ENCODE peak calls at places on chromosomes 12 and 14, in eight cellular contexts. U is OCI-LY7; A is ovary; M is stomach; F is tibial artery; N is A673; X is psoas muscle; Y is effector memory CD4-positive, alpha-beta T cell. O is an unnamed sample.

GRCh38 chr14:33799705-33800269 is 151.1 kb downstream of the EGLN3 start:
- DNase-seq in U (no peak), X (no peak), N (no peak), M (no peak), F (no peak), A (no peak), Y (no peak), O (no peak)

GRCh38 chr12:131676544-131676943 is 34.3 kb upstream of the SFSWAP start:
- DNase-seq in Y (no peak), U (no peak), F (no peak), A (no peak), M (no peak), X (no peak), N (no peak), O (no peak)

GRCh38 chr12:87856-88255 is 21.3 kb downstream of the IQSEC3 start:
- DNase-seq in F (no peak), A (no peak), M (no peak), Y (no peak), X (no peak), N (no peak), U (no peak), O (no peak)

GRCh38 chr14:39562175-39562574 is 129.9 kb upstream of the FBXO33 start:
- DNase-seq in F (no peak), M (no peak), Y (no peak), N (no peak), A (no peak), X (no peak), U (no peak), O (no peak)

GRCh38 chr12:131885543-131886057 is 8.8 kb upstream of the ULK1 start:
- DNase-seq in A (no peak), M (no peak), F (no peak), N (no peak), U (no peak), X (no peak), Y (no peak), O (no peak)

GRCh38 chr12:44523828-44524227 is 352.3 kb downstream of the NELL2 start:
- DNase-seq in U (no peak), X (no peak), Y (no peak), F (no peak), N (no peak), M (no peak), A (no peak), O (no peak)

GRCh38 chr14:100528962-100529560 is 58.2 kb downstream of the BEGAIN start:
- DNase-seq in A (no peak), Y (no peak), X (no peak), U (no peak), N (no peak), F (no peak), M (peak), O (no peak)

GRCh38 chr12:89247541-89247942 is 104.8 kb downstream of the DUSP6 start:
- DNase-seq in M (no peak), F (no peak), Y (no peak), A (no peak), N (no peak), X (no peak), U (no peak), O (no peak)

GRCh38 chr12:27493260-27493935 is 30.6 kb upstream of the PPFIBP1 start:
- DNase-seq in Y (no peak), A (no peak), U (no peak), X (no peak), F (no peak), M (no peak), N (no peak), O (no peak)

GRCh38 chr12:115885040-115885439 is 392.5 kb downstream of the MED13L start:
- DNase-seq in M (no peak), X (no peak), U (no peak), Y (no peak), N (no peak), A (no peak), F (no peak), O (no peak)

GRCh38 chr12:75390156-75390898 is 562 bp upstream of the GLIPR1L2 start:
- DNase-seq in Y (no peak), X (no peak), M (no peak), F (no peak), U (no peak), A (no peak), N (no peak), O (no peak)

GRCh38 chr12:15931590-15932053 is 20.5 kb downstream of the DERA start:
- DNase-seq in Y (no peak), F (no peak), A (no peak), M (no peak), U (peak), X (no peak), N (peak), O (no peak)

GRCh38 chr14:30194769-30195168 is 267.1 kb upstream of the PRKD1 start:
- DNase-seq in M (no peak), Y (no peak), X (no peak), A (no peak), N (peak), U (no peak), F (no peak), O (no peak)

GRCh38 chr12:4984971-4985370 is 58.7 kb upstream of the KCNA5 start:
- DNase-seq in Y (no peak), X (no peak), F (no peak), A (no peak), N (no peak), M (no peak), U (no peak), O (no peak)

GRCh38 chr12:12442548-12443071 is 85.7 kb downstream of the BORCS5 start:
- DNase-seq in F (no peak), X (no peak), Y (no peak), U (no peak), N (peak), A (no peak), M (no peak), O (no peak)

GRCh38 chr14:93538411-93538810 is 107.7 kb downstream of the UNC79 start:
- DNase-seq in F (no peak), Y (no peak), U (peak), X (no peak), M (no peak), A (no peak), N (peak), O (no peak)

GRCh38 chr12:100445081-100445481 is 28.6 kb upstream of the NR1H4 start:
- DNase-seq in X (no peak), N (no peak), U (no peak), F (no peak), M (no peak), Y (no peak), A (no peak), O (no peak)

GRCh38 chr12:65787056-65787855 is 37.0 kb upstream of the HMGA2 start:
- DNase-seq in F (no peak), N (no peak), X (no peak), A (no peak), M (no peak), U (no peak), Y (no peak), O (no peak)

GRCh38 chr12:29591140-29592020 is 93.9 kb upstream of the OVCH1 start:
- DNase-seq in A (peak), U (no peak), F (no peak), Y (no peak), N (no peak), M (no peak), X (peak), O (no peak)

GRCh38 chr12:117743746-117744145 is 225.0 kb downstream of the KSR2 start:
- DNase-seq in F (no peak), M (no peak), N (no peak), A (no peak), U (no peak), Y (no peak), X (no peak), O (no peak)

GRCh38 chr12:2282321-2282720 is 229.5 kb downstream of the CACNA1C start:
- DNase-seq in X (no peak), M (no peak), N (no peak), F (no peak), U (no peak), Y (no peak), A (no peak), O (no peak)

GRCh38 chr12:98402081-98402480 is 113.3 kb upstream of the TMPO start:
- DNase-seq in F (no peak), M (no peak), N (no peak), U (no peak), A (no peak), Y (no peak), X (no peak), O (no peak)

GRCh38 chr12:122130150-122130549 is 43.9 kb downstream of the IL31 start:
- DNase-seq in X (no peak), N (no peak), F (no peak), M (no peak), A (no peak), Y (no peak), U (no peak), O (no peak)

GRCh38 chr12:95966287-95966870 is 23.2 kb downstream of the AMDHD1 start:
- DNase-seq in Y (no peak), A (no peak), F (no peak), X (no peak), U (no peak), N (no peak), M (no peak), O (no peak)

GRCh38 chr12:9951026-9951652 is 19.0 kb upstream of the CLEC2A start:
- DNase-seq in F (no peak), X (no peak), N (no peak), U (no peak), A (no peak), Y (no peak), M (no peak), O (no peak)

DNA sequence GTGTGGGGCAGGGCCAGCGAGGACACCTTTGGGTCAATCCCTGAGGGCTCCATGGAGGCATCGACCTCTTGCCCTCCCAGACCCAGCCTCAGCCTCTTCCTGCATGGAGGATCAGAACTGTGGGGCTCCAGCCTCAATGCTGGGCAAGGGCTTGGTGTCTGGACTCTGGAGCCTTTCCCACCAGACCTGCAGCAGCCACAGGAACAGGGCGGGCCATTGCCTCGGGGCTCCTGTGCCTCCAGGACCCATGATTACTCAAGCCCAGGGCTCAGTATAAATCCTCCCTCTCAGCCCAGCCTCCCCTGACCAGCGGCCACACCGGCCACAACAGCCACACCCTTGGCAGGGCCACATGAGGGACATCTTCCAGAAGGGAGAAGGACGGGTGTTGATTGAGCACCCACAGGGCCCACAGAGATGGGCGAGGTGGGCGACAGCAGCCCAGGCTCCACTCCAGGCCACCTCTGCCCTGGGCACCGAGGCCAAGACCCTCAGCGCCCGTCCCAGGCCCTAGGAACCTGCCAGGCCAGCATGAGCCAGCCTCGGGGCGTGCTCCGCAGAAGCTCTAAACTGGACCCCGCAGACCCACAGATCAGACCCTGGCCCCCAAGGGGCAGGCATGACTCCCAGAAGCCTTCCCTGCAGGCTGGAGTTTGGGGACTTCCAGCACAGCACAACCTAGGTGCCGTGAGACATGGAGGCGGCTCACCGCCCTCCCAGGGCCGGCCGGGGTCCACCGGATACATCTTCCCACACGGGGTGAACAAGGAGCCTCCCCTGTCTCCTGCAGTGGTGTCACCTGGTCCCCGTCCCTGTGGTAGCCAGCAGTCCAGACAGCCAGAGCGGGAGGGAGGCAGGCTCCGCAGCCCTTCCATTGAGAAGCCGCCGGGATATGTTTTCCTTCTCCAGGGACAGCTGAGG is 25.1 kb downstream of the NCOR2 start:
- DNase-seq in F (no peak), Y (no peak), X (no peak), M (no peak), N (no peak), U (no peak), A (no peak), O (no peak)
- H3K27ac ChIP-seq in F (no peak), Y (no peak), X (no peak), M (no peak), N (no peak), U (no peak), A (no peak), O (no peak)

GRCh38 chr12:56119361-56119796 is 1.3 kb downstream of the ZC3H10 start:
- DNase-seq in A (peak), F (peak), U (peak), Y (peak), X (peak), N (peak), M (peak), O (peak)
- H3K27ac ChIP-seq in A (peak), F (peak), U (peak), Y (peak), X (peak), N (peak), M (peak), O (no peak)

GRCh38 chr12:112908548-112908947 is 1.8 kb downstream of the OAS1 start:
- DNase-seq in U (no peak), X (no peak), M (no peak), F (no peak), A (no peak), N (no peak), Y (no peak), O (no peak)
- H3K27ac ChIP-seq in U (peak), X (no peak), M (peak), F (no peak), A (no peak), N (no peak), Y (peak), O (no peak)

GRCh38 chr14:101844219-101844618 is 82.7 kb downstream of the PPP2R5C start:
- DNase-seq in M (no peak), Y (no peak), F (no peak), A (no peak), N (no peak), U (peak), X (no peak), O (no peak)
- H3K27ac ChIP-seq in M (no peak), Y (peak), F (no peak), A (no peak), N (no peak), U (peak), X (no peak), O (no peak)

DNA sequence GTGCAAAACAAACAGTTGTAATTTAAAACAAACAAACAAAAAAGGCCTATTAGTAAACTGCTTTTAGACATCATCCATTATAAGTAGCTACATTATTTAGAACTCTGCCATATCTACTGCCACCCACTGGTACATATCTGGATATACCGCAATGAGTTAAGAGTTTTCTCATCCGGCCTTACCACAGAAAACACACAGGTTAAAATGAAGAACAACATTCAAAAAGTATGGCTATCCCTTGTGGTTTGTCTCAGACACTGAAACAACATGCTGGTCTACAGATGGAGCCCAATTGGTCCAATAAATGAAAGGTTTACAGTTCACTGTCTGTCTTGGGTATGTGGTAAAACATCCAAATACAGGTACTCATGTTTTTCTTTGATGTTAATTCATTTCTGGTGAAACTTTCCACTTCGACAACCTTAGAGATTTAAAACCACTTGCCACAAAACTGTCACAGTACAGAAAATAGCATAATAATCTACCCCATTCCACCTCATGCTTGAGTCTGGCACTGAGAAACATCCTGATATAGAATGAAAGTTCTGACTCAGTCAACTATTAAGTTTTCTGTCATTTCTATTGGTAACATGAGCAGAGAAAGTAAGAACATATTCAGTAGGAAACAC is 354.3 kb downstream of the CEP128 start:
- DNase-seq in M (no peak), A (no peak), N (peak), U (peak), X (no peak), Y (no peak), F (no peak), O (no peak)
- H3K27ac ChIP-seq in M (no peak), A (no peak), N (no peak), U (no peak), X (no peak), Y (no peak), F (no peak), O (no peak)

DNA sequence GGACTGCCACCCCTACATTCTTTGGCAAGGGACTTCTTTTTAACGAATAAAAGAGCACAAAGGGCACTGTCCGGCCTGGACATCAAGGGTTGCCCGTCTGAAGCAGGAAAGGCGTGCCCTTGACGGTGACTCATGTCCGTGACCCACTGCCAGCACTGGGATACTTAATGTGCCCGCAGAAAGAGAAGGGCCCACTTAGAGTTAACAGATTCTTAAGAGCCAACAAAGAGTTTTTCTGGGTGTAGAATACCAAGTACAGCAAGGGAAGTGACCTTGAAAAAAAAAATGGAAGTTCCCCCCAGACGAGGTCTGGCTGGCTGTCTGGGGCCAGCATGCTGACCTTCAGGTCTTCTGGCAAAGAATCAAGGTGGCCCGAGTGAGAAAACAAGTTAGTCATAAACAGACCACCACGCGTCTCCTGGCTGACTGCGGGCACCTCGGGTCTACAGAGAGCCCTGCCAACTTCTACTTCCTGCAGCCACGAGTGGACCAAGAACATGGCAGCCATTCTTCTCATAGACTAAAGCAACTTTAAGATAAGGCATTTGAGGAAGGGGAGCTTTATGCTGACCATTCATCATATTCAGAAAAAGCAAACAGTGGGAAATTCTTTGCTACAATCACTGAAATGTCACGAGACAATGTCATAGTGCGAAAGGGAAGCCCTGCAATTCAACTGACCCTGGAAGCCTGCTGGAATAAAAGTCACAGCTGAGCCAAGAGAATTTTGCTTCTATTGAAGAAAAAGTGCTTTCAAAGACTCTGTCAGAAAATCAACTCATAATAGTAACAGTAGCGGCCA is 10.4 kb upstream of the SELPLG start:
- DNase-seq in A (peak), M (no peak), U (no peak), X (peak), N (no peak), F (peak), Y (no peak), O (no peak)
- H3K27ac ChIP-seq in A (no peak), M (peak), U (peak), X (peak), N (no peak), F (peak), Y (no peak), O (peak)

DNA sequence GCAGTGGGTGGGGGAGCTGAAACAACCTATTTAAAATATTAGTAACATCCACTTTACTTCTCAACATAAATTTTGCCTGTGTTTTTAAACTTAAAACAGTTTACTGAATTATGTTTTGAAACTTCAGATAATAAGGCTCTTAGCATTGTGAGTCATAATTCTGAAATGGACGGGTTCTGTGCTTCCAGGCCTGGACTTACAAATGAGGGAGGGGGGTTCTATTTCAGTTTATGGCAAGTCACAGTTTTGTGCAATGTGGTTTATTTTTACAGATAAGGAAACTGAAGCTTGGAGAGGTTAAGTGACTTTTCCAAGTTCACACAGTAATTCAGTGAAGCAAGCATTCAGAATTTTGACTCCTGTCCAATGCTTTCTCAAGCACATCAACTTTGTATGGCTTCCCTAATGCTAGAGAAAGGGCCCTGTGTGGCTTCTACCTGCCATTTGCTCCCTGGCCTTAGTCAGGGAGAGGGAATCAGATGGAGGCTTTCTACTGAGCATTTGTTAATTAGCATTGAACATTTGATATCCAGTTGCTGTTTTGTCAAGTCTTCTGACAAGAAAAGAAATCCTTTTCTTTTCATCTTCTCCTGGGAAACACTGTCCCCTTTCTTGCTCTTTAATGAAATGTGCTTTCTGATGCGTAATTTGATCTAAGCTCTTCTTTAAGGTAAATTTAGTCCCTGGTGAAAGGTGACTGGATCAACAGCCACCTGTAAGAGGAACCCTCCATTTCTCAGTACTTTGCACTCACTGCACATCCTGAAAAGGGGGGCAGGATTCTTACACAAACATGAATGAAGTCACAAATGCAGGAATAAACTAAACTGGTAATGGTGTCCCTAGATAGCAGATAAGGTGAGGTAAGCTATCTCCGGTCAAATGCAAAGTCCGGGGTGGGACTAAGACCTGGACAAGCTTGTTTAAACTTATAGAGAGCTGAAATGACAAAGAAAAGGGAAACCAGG is 2.5 kb upstream of the SALL2 start:
- DNase-seq in M (no peak), F (no peak), A (no peak), N (no peak), X (no peak), U (peak), Y (no peak), O (no peak)
- H3K27ac ChIP-seq in M (no peak), F (no peak), A (no peak), N (peak), X (no peak), U (peak), Y (no peak), O (no peak)